ENCODE peak calls at places on chromosomes 5 and 9, in seven cellular contexts. Z, V, N, K, Y, T and S are unnamed samples.

GRCh38 chr5:139494832-139495231 is 12.3 kb upstream of the STING1 start:
- DNase-seq in Y (no peak), Z (no peak), T (no peak), V (no peak), N (no peak), K (no peak), S (no peak)

GRCh38 chr9:110404473-110404872 is 66.8 kb upstream of the TXNDC8 start:
- DNase-seq in T (no peak), Y (no peak), V (no peak), K (no peak), N (no peak), Z (no peak), S (no peak)

GRCh38 chr5:34034497-34035327 is 8.3 kb downstream of the C1QTNF3 start:
- DNase-seq in N (no peak), T (no peak), K (no peak), V (no peak), Z (peak; percentile 53), Y (no peak), S (no peak)

GRCh38 chr5:66230551-66230950 is 86.5 kb downstream of the SREK1 start:
- DNase-seq in Y (no peak), V (no peak), N (no peak), T (no peak), Z (no peak), K (no peak), S (no peak)

GRCh38 chr5:144697847-144698262 is 527.2 kb downstream of the KCTD16 start:
- DNase-seq in V (no peak), N (no peak), T (no peak), Y (no peak), Z (no peak), K (no peak), S (no peak)

GRCh38 chr9:126069400-126069955 is 257.2 kb upstream of the MVB12B start:
- DNase-seq in T (no peak), K (no peak), N (no peak), Y (no peak), Z (no peak), V (no peak), S (no peak)

GRCh38 chr5:619444-619843 is 7.3 kb downstream of the CEP72 start:
- DNase-seq in Y (no peak), N (peak; percentile 7), T (no peak), Z (no peak), K (no peak), V (no peak), S (no peak)

GRCh38 chr9:479316-479715 is 264.7 kb downstream of the DOCK8 start:
- DNase-seq in K (no peak), Y (no peak), N (no peak), Z (no peak), T (no peak), V (no peak), S (no peak)

GRCh38 chr5:154179846-154180710 is 10.5 kb upstream of the GALNT10 start:
- DNase-seq in V (no peak), K (peak; percentile 76), N (no peak), Z (peak; percentile 60), Y (peak; percentile 55), T (no peak), S (no peak)

GRCh38 chr5:67248703-67249589 is 52.3 kb upstream of the CD180 start:
- DNase-seq in K (no peak), V (no peak), Z (no peak), N (no peak), T (no peak), Y (no peak), S (no peak)

GRCh38 chr9:21615018-21615417 is 132.9 kb upstream of the IFNE start:
- DNase-seq in T (no peak), Z (no peak), K (no peak), V (no peak), N (no peak), Y (no peak), S (no peak)

GRCh38 chr9:94918038-94918753 is 191.7 kb downstream of the AOPEP start:
- DNase-seq in Y (peak; percentile 17), K (no peak), Z (peak; percentile 30), N (no peak), T (no peak), V (no peak), S (no peak)

GRCh38 chr5:132425009-132425937 is 55.8 kb downstream of the SLC22A5 start:
- DNase-seq in V (no peak), T (no peak), Z (no peak), K (no peak), Y (peak; percentile 77), N (peak; percentile 17), S (no peak)

GRCh38 chr9:115034801-115035200 is 83.2 kb downstream of the TNC start:
- DNase-seq in T (no peak), N (no peak), Z (no peak), V (no peak), Y (no peak), K (no peak), S (no peak)

GRCh38 chr5:40022057-40022456 is 597.3 kb upstream of the DAB2 start:
- DNase-seq in K (peak; percentile 7), V (no peak), N (no peak), Y (no peak), T (no peak), Z (no peak), S (no peak)

GRCh38 chr5:59893436-59894227 is at the start of gene PDE4D:
- DNase-seq in N (no peak), K (peak; percentile 56), V (peak; percentile 73), Z (no peak), Y (no peak), T (peak; percentile 60), S (peak; percentile 63)

GRCh38 chr5:77232959-77233358 is 22.5 kb downstream of the PDE8B start:
- DNase-seq in V (peak; percentile 57), Z (no peak), T (no peak), Y (no peak), K (no peak), N (no peak), S (no peak)

GRCh38 chr9:124209279-124209678 is 48.5 kb upstream of the NEK6 start:
- DNase-seq in V (peak; percentile 23), T (no peak), Z (no peak), N (no peak), K (no peak), Y (no peak), S (no peak)

GRCh38 chr5:175325681-175326080 is 118.3 kb downstream of the DRD1 start:
- DNase-seq in Y (no peak), K (no peak), Z (no peak), T (no peak), V (no peak), N (no peak), S (no peak)

GRCh38 chr5:34791761-34792244 is 47.2 kb upstream of the TTC23L start:
- DNase-seq in N (no peak), T (no peak), Z (no peak), Y (no peak), K (no peak), V (no peak), S (no peak)

GRCh38 chr9:76927540-76928240 is 21.8 kb upstream of the PRUNE2 start:
- DNase-seq in T (no peak), N (no peak), Y (no peak), K (no peak), Z (no peak), V (no peak), S (no peak)

GRCh38 chr9:73154760-73155159 is 3.1 kb downstream of the ANXA1 start:
- DNase-seq in Y (peak; percentile 61), K (peak; percentile 21), V (no peak), Z (no peak), T (no peak), N (no peak), S (no peak)

GRCh38 chr9:131661954-131662621 is 77.8 kb downstream of the RAPGEF1 start:
- DNase-seq in N (no peak), T (no peak), K (no peak), Z (no peak), V (no peak), Y (no peak), S (no peak)

GRCh38 chr5:53714324-53715010 is 154.0 kb downstream of the NDUFS4 start:
- DNase-seq in Y (no peak), Z (no peak), V (no peak), T (no peak), K (no peak), N (no peak), S (no peak)

GRCh38 chr5:134227786-134228185 is 1.9 kb upstream of the PPP2CA start:
- DNase-seq in V (no peak), Z (peak; percentile 48), N (no peak), Y (no peak), K (no peak), T (no peak), S (no peak)
- H3K4me3 ChIP-seq in V (no peak overlapping the region), Z (no peak overlapping the region), N (no peak overlapping the region), Y (no peak overlapping the region), K (no peak overlapping the region), T (no peak overlapping the region), S (no peak overlapping the region)

GRCh38 chr5:107673368-107674136 is 2.8 kb upstream of the EFNA5 start:
- DNase-seq in Z (peak; percentile 66), K (peak; percentile 93), T (peak; percentile 85), Y (peak; percentile 43), V (peak; percentile 89), N (peak; percentile 82), S (peak; percentile 91)
- H3K27ac ChIP-seq in Z (no peak overlapping the region), K (peak overlapping the region; percentile 47), T (peak overlapping the region; percentile 88), Y (no peak overlapping the region), V (peak overlapping the region; percentile 62), N (no peak overlapping the region), S (peak overlapping the region; percentile 53)

DNA sequence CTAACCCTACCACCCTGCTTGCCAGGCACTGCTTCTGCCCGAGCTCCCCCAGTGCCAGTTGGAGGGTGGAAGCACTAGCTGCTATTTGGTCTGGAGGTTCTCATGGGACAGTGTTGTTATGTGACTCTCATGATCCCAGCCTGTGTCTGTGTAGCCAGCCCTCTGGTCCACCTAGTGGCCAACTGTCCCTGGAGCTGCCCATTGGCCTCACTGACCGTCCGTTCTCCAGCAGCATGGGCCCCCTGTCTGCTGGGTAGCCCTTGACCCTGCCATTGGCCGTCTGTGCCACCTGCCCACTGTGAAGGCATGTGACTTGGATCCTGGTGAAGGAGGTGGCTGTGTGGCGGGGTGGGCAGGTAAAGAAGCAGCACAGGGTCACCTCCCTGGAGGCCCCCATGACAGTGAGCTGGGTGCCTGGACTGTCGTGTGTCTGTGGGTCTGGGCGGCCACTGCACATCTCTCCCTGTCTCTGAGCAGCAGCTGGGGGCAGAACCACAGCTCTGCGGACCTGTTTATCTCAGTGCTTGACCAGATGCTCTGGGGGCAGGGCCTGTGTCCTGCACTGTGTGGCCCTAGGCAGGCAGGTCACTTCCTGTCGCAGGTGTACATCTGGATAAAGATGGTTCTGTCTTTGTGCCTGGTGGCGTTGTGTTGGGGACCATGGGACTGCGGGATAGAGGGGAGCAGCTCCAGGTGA is 11.4 kb downstream of the PHF2 start:
- DNase-seq in N (peak; percentile 15), V (peak; percentile 47), T (no peak), Y (no peak), Z (no peak), K (no peak), S (peak; percentile 43)
- H3K4me1 ChIP-seq in N (peaks cover 9% of the 10 kb centered on the region), V (no peaks in the 10 kb centered on the region), T (peaks cover 64% of the 10 kb centered on the region), Y (peaks cover 6% of the 10 kb centered on the region), Z (peaks cover 66% of the 10 kb centered on the region), K (no peaks in the 10 kb centered on the region), S (peaks cover 41% of the 10 kb centered on the region)

GRCh38 chr5:114050087-114050486 is 311.8 kb upstream of the KCNN2 start:
- DNase-seq in N (no peak), Z (no peak), V (no peak), K (no peak), Y (no peak), T (no peak), S (no peak)

GRCh38 chr5:114053377-114053776 is 308.5 kb upstream of the KCNN2 start:
- DNase-seq in K (no peak), Y (no peak), T (no peak), V (no peak), N (no peak), Z (no peak), S (no peak)

GRCh38 chr5:114055810-114056476 is 305.9 kb upstream of the KCNN2 start:
- DNase-seq in N (peak; percentile 15), K (no peak), Y (no peak), V (peak; percentile 43), T (no peak), Z (no peak), S (peak; percentile 80)

GRCh38 chr5:114055318-114055788 is 306.5 kb upstream of the KCNN2 start:
- DNase-seq in Y (no peak), T (no peak), K (peak; percentile 66), Z (no peak), N (peak; percentile 38), V (peak; percentile 53), S (peak; percentile 81)
- H3K4me3 ChIP-seq in Y (no peak overlapping the region), T (peak overlapping the region; percentile 35), K (peak overlapping the region; percentile 23), Z (no peak overlapping the region), N (peak overlapping the region; percentile 21), V (peak overlapping the region; percentile 7), S (peak overlapping the region; percentile 36)